ENCODE peak calls at places on chromosomes 5 and 9, in four cellular contexts. V is CD8-positive, alpha-beta T cell; Z is mammary epithelial cell; Q is lower lobe of right lung. N is an unnamed sample. For H3K27me3, the result is how much of the 10 kb centered on the place peaks cover.

GRCh38 chr9:83706703-83707517 is 848 bp downstream of the UBQLN1 start:
- DNase-seq in V (peak), Z (peak), Q (peak), N (no peak)

GRCh38 chr5:168314735-168315411 is 23.4 kb downstream of the WWC1 start:
- DNase-seq in V (no peak), Z (peak), Q (peak), N (no peak)

GRCh38 chr5:118937393-118938061 is 50.8 kb downstream of the DTWD2 start:
- DNase-seq in V (no peak), Z (no peak), Q (no peak), N (no peak)

GRCh38 chr9:113056191-113057106 is at the start of gene ZFP37:
- DNase-seq in V (peak), Z (peak), Q (peak), N (peak)

GRCh38 chr5:34491251-34491620 is 164.9 kb upstream of the RAI14 start:
- DNase-seq in V (no peak), Z (no peak), Q (no peak), N (no peak)

GRCh38 chr5:10300246-10300645 is 7.5 kb downstream of the CMBL start:
- DNase-seq in V (no peak), Z (no peak), Q (no peak), N (no peak)

GRCh38 chr5:78467744-78468357 is 107.4 kb downstream of the SCAMP1 start:
- DNase-seq in V (no peak), Z (peak), Q (no peak), N (no peak)

GRCh38 chr9:14058078-14058688 is 255.8 kb downstream of the NFIB start:
- DNase-seq in V (no peak), Z (no peak), Q (no peak), N (no peak)

GRCh38 chr5:93378073-93378472 is 202.9 kb downstream of the NR2F1-AS1 start:
- DNase-seq in V (no peak), Z (peak), Q (no peak), N (no peak)

GRCh38 chr9:83041771-83042170 is 21.2 kb downstream of the RASEF start:
- DNase-seq in V (no peak), Z (peak), Q (no peak), N (no peak)

GRCh38 chr5:35963381-35963843 is 25.0 kb upstream of the CAPSL start:
- DNase-seq in V (no peak), Z (peak), Q (no peak), N (no peak)

GRCh38 chr5:107558951-107559350 is 111.8 kb downstream of the EFNA5 start:
- DNase-seq in V (no peak), Z (no peak), Q (no peak), N (no peak)

GRCh38 chr5:68295772-68296171 is 80.2 kb downstream of the PIK3R1 start:
- DNase-seq in V (no peak), Z (peak), Q (no peak), N (no peak)

GRCh38 chr5:154238776-154239481 is 48.4 kb downstream of the GALNT10 start:
- DNase-seq in V (no peak), Z (no peak), Q (no peak), N (no peak)

GRCh38 chr5:145429170-145429569 is 406.0 kb downstream of the PRELID2 start:
- DNase-seq in V (no peak), Z (no peak), Q (no peak), N (no peak)
- TF ChIP-seq CTCF in V (no peak), Z (no peak), Q (no peak), N (no peak)

DNA sequence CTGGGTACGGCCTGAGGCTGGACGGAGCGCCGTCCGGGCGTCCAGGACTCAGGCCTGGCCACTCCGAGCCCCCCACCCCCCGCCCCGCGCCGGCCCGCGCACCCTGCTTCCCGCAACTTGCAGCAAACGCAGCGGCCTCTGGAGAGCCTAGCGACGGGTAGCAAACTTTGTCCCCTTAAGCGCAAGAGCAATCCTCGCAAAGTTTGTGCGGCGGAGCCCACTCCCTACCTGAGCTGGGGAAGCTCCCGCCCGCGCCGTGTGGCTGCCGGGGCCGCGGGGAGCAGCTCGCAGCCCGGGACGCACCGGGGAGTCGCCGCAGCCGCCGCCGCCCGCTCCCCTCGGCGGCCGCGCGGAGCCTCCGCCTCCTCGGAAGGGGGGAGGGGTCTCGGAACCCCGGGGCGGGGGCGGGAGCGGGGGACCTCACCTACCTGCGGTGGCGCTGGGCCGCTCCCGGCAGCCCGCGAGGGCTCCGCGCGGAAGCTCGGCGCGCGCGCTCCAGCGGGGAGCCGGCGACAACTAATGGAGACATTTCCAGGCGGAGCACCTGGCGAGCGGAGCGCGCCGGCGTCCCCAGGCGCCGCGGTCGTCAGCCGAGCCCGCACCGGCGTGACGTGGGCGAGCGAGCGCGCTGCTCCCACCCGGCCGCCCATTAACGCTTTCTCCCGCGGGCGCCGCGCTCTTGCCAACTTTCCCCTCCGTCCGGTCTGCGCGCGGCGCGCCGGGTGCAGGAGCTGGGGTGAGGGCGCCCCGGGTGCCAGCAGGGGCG is 4.1 kb upstream of the IRX4 start:
- DNase-seq in V (no peak), Z (peak), Q (peak), N (no peak)
- H3K27me3 ChIP-seq in V (under half), Z (under half), Q (half or more), N (under half)

GRCh38 chr9:12680341-12680740 is 12.8 kb upstream of the TYRP1 start:
- DNase-seq in V (no peak), Z (no peak), Q (no peak), N (no peak)

GRCh38 chr9:12680757-12681156 is 12.4 kb upstream of the TYRP1 start:
- DNase-seq in V (no peak), Z (no peak), Q (no peak), N (no peak)

DNA sequence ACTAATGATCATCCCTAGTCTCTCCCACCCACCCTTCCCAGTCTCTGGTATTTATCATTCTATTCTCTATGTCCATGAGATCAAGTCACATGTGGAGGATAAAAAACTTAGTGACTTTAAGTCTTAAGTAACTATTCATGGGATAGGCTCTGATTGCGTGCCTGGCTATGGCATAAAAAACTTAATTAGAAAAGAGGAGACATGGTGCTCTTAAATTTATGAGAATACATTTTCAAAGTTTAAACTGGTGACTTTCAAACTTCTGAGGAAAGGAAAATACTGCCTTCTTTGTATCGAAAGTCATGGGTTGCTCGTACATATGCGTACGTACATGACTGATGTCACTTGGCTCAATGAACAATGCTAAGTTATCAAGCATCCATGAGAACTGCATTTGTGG is 18.2 kb upstream of the TYRP1 start:
- DNase-seq in V (no peak), Z (no peak), Q (no peak), N (no peak)
- H3K27ac ChIP-seq in V (no peak), Z (no peak), Q (no peak), N (no peak)

DNA sequence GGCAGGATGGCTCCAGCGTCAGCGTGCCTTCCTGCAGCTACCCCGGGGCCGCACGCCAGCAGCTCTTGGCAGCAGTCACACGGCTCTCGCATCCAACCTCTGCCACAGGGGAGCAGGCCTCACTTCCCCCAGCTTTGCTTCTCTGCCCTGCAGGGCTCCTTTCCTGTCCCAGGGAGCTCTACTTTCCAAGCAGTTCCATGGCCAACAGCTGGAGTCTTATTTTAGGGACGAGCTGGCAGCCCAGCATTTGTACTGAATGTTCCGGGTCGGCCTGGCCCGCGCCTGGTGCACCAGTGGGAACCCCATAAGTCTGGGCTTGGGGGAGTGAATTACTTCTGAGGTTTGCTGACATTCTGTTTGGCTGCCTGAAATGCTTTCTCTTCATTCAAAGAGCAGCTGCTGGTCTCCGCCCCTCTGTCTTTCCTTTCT is 34.6 kb downstream of the GADD45G start:
- DNase-seq in V (no peak), Z (no peak), Q (no peak), N (peak)
- TF ChIP-seq CTCF in V (no peak), Z (no peak), Q (no peak), N (peak)

GRCh38 chr5:88140396-88140862 is 128.2 kb downstream of the TMEM161B start:
- DNase-seq in V (no peak), Z (no peak), Q (peak), N (no peak)
- H3K27me3 ChIP-seq in V (under half), Z (under half), Q (under half), N (under half)

N was measured in tibial nerve.